ENCODE peak calls at places on chromosomes 1 and 21, in eight cellular contexts. One of them, this sample, is unnamed.

GRCh38 chr1:22915816-22916468 is 56.7 kb downstream of the LACTBL1 start:
- DNase-seq in cardiac muscle cell: no peak
- DNase-seq in endothelial cell of umbilical vein: no peak
- DNase-seq in GM23338: no peak
- DNase-seq in H1: no peak
- DNase-seq in MM.1S: no peak
- DNase-seq in HFF-Myc: no peak
- DNase-seq in right lobe of liver: no peak
- DNase-seq in this sample: no peak

GRCh38 chr21:36629061-36629460 is 69.9 kb upstream of the SIM2 start:
- DNase-seq in cardiac muscle cell: no peak
- DNase-seq in endothelial cell of umbilical vein: no peak
- DNase-seq in GM23338: no peak
- DNase-seq in H1: no peak
- DNase-seq in MM.1S: no peak
- DNase-seq in HFF-Myc: no peak
- DNase-seq in right lobe of liver: no peak
- DNase-seq in this sample: no peak

GRCh38 chr1:228923973-228924766 is 188.9 kb downstream of the RHOU start:
- DNase-seq in cardiac muscle cell: no peak
- DNase-seq in endothelial cell of umbilical vein: no peak
- DNase-seq in GM23338: no peak
- DNase-seq in H1: no peak
- DNase-seq in MM.1S: no peak
- DNase-seq in HFF-Myc: no peak
- DNase-seq in right lobe of liver: no peak
- DNase-seq in this sample: no peak

GRCh38 chr1:178494569-178494971 is 2.2 kb downstream of the CLEC20A start:
- DNase-seq in cardiac muscle cell: no peak
- DNase-seq in endothelial cell of umbilical vein: no peak
- DNase-seq in GM23338: no peak
- DNase-seq in H1: peak
- DNase-seq in MM.1S: no peak
- DNase-seq in HFF-Myc: no peak
- DNase-seq in right lobe of liver: no peak
- DNase-seq in this sample: no peak

GRCh38 chr1:61618755-61619154 is 106.2 kb downstream of the TM2D1 start:
- DNase-seq in cardiac muscle cell: no peak
- DNase-seq in endothelial cell of umbilical vein: no peak
- DNase-seq in GM23338: peak
- DNase-seq in H1: no peak
- DNase-seq in MM.1S: no peak
- DNase-seq in HFF-Myc: no peak
- DNase-seq in right lobe of liver: no peak
- DNase-seq in this sample: no peak

GRCh38 chr21:43025636-43026180 is 49.9 kb downstream of the CBS start:
- DNase-seq in cardiac muscle cell: no peak
- DNase-seq in endothelial cell of umbilical vein: no peak
- DNase-seq in GM23338: no peak
- DNase-seq in H1: no peak
- DNase-seq in MM.1S: no peak
- DNase-seq in HFF-Myc: no peak
- DNase-seq in right lobe of liver: no peak
- DNase-seq in this sample: peak

GRCh38 chr21:41121785-41122415 is 46.1 kb upstream of the BACE2 start:
- DNase-seq in cardiac muscle cell: peak
- DNase-seq in endothelial cell of umbilical vein: peak
- DNase-seq in GM23338: peak
- DNase-seq in H1: peak
- DNase-seq in MM.1S: peak
- DNase-seq in HFF-Myc: peak
- DNase-seq in right lobe of liver: peak
- DNase-seq in this sample: peak

GRCh38 chr1:50373532-50373931 is 49.7 kb downstream of the DMRTA2 start:
- DNase-seq in cardiac muscle cell: no peak
- DNase-seq in endothelial cell of umbilical vein: no peak
- DNase-seq in GM23338: peak
- DNase-seq in H1: no peak
- DNase-seq in MM.1S: no peak
- DNase-seq in HFF-Myc: no peak
- DNase-seq in right lobe of liver: no peak
- DNase-seq in this sample: no peak

GRCh38 chr1:50335914-50336313 is 87.3 kb downstream of the DMRTA2 start:
- DNase-seq in cardiac muscle cell: no peak
- DNase-seq in endothelial cell of umbilical vein: no peak
- DNase-seq in GM23338: no peak
- DNase-seq in H1: no peak
- DNase-seq in MM.1S: no peak
- DNase-seq in HFF-Myc: no peak
- DNase-seq in right lobe of liver: no peak
- DNase-seq in this sample: no peak

GRCh38 chr1:235612761-235613160 is 36.8 kb downstream of the GNG4 start:
- DNase-seq in cardiac muscle cell: no peak
- DNase-seq in endothelial cell of umbilical vein: no peak
- DNase-seq in GM23338: no peak
- DNase-seq in H1: no peak
- DNase-seq in MM.1S: no peak
- DNase-seq in HFF-Myc: no peak
- DNase-seq in right lobe of liver: no peak
- DNase-seq in this sample: no peak

DNA sequence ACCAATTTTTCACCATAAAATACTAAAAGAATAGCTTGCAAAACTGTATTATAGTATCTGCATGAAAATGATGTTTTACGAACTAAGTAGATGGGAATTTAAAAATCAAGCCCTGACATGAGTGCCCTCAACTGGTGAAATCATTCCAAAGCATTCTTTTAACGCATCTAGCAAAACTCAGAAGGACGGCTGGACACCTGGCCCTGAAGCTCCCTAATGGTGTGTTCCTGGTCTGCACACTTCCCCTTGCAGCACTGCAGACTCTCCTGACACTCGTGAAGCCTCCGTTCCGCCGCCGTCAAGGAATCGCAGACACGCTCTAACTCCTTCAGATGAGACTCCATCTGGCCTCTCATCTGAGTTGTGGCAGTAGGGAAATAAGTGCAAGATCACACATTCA is 39.9 kb downstream of the ODF2L start:
- DNase-seq in cardiac muscle cell: no peak
- DNase-seq in endothelial cell of umbilical vein: no peak
- DNase-seq in GM23338: peak
- DNase-seq in H1: no peak
- DNase-seq in MM.1S: no peak
- DNase-seq in HFF-Myc: peak
- DNase-seq in right lobe of liver: no peak
- DNase-seq in this sample: peak
- TF ChIP-seq CTCF in cardiac muscle cell: peak
- TF ChIP-seq CTCF in endothelial cell of umbilical vein: no peak
- TF ChIP-seq CTCF in GM23338: peak
- TF ChIP-seq CTCF in H1: peak
- TF ChIP-seq CTCF in MM.1S: peak
- TF ChIP-seq CTCF in HFF-Myc: no peak
- TF ChIP-seq CTCF in right lobe of liver: peak
- TF ChIP-seq CTCF in this sample: peak

GRCh38 chr1:99851850-99852454 is 1.8 kb downstream of the AGL start:
- DNase-seq in cardiac muscle cell: no peak
- DNase-seq in endothelial cell of umbilical vein: no peak
- DNase-seq in GM23338: no peak
- DNase-seq in H1: no peak
- DNase-seq in MM.1S: no peak
- DNase-seq in HFF-Myc: no peak
- DNase-seq in right lobe of liver: no peak
- DNase-seq in this sample: no peak
- H3K4me3 ChIP-seq in cardiac muscle cell: peak
- H3K4me3 ChIP-seq in endothelial cell of umbilical vein: no peak
- H3K4me3 ChIP-seq in GM23338: peak
- H3K4me3 ChIP-seq in H1: no peak
- H3K4me3 ChIP-seq in MM.1S: no peak
- H3K4me3 ChIP-seq in HFF-Myc: no peak
- H3K4me3 ChIP-seq in right lobe of liver: peak
- H3K4me3 ChIP-seq in this sample: no peak

GRCh38 chr1:160113407-160113806 is 2.2 kb upstream of the ATP1A2 start:
- DNase-seq in cardiac muscle cell: no peak
- DNase-seq in endothelial cell of umbilical vein: no peak
- DNase-seq in GM23338: no peak
- DNase-seq in H1: no peak
- DNase-seq in MM.1S: no peak
- DNase-seq in HFF-Myc: no peak
- DNase-seq in right lobe of liver: no peak
- DNase-seq in this sample: no peak
- TF ChIP-seq CTCF in cardiac muscle cell: no peak
- TF ChIP-seq CTCF in endothelial cell of umbilical vein: no peak
- TF ChIP-seq CTCF in GM23338: no peak
- TF ChIP-seq CTCF in H1: peak
- TF ChIP-seq CTCF in MM.1S: no peak
- TF ChIP-seq CTCF in HFF-Myc: no peak
- TF ChIP-seq CTCF in right lobe of liver: no peak
- TF ChIP-seq CTCF in this sample: peak

DNA sequence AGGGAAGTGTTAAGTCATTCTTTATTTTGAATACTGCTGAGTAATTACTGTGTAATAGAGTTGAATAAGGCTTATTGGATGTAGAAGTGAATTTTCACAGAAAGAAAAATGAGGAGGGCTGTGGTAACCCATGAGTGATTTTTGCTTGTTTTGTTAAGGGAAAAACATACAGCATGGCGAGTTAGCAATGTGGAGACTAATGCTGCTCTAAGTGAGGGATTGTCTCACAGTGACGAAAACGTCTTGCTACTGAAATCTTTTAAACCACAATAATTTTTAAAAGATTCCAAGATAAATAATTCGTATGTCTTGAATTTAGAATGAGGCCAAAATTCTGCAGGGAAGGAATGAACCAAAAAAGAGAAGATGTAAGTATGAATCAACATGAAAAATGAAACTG is 16.2 kb upstream of the PLA2G4A start:
- DNase-seq in cardiac muscle cell: no peak
- DNase-seq in endothelial cell of umbilical vein: no peak
- DNase-seq in GM23338: no peak
- DNase-seq in H1: no peak
- DNase-seq in MM.1S: no peak
- DNase-seq in HFF-Myc: no peak
- DNase-seq in right lobe of liver: no peak
- DNase-seq in this sample: peak
- H3K4me3 ChIP-seq in cardiac muscle cell: no peak
- H3K4me3 ChIP-seq in endothelial cell of umbilical vein: no peak
- H3K4me3 ChIP-seq in GM23338: no peak
- H3K4me3 ChIP-seq in H1: no peak
- H3K4me3 ChIP-seq in MM.1S: no peak
- H3K4me3 ChIP-seq in HFF-Myc: no peak
- H3K4me3 ChIP-seq in right lobe of liver: no peak
- H3K4me3 ChIP-seq in this sample: no peak

This sample was measured in astrocyte of the cerebellum.